ENCODE peak calls at places on chromosome 15, in seven cellular contexts. J is occipital lobe; C is cardiac muscle cell; A is GM10248; I is HS-27A; Z is lung; B is stimulated activated CD4-positive, alpha-beta T cell treated with anti-CD3 and anti-CD28 coated beads, Interleukin-4, amount 100 ng/mL, for 4 hours. Q is an unnamed sample.

GRCh38 chr15:32994810-32995424 is 199.6 kb downstream of the FMN1 start:
- DNase-seq in J (no peak), C (peak; percentile 27), A (peak; percentile 12), I (no peak), Z (no peak), B (no peak), Q (peak; percentile 59)

GRCh38 chr15:43974852-43975251 is 148.1 kb downstream of the WDR76 start:
- DNase-seq in J (no peak), C (no peak), A (peak; percentile 33), I (no peak), Z (no peak), B (no peak), Q (no peak)

GRCh38 chr15:61890106-61890505 is 170.1 kb downstream of the VPS13C start:
- DNase-seq in J (no peak), C (no peak), A (no peak), I (no peak), Z (no peak), B (no peak), Q (peak; percentile 56)

GRCh38 chr15:73771380-73772095 is 18.4 kb upstream of the INSYN1 start:
- DNase-seq in J (no peak), C (no peak), A (no peak), I (no peak), Z (no peak), B (no peak), Q (no peak)

GRCh38 chr15:92806763-92807162 is 93.4 kb upstream of the CHD2 start:
- DNase-seq in J (no peak), C (no peak), A (no peak), I (no peak), Z (no peak), B (no peak), Q (no peak)

GRCh38 chr15:75454471-75455418 is 3.3 kb upstream of the SIN3A start:
- DNase-seq in J (peak; percentile 83), C (peak; percentile 83), A (peak; percentile 72), I (peak; percentile 64), Z (no peak), B (peak; percentile 79), Q (peak; percentile 74)

GRCh38 chr15:76945494-76945893 is 13.9 kb downstream of the RCN2 start:
- DNase-seq in J (no peak), C (no peak), A (no peak), I (no peak), Z (no peak), B (no peak), Q (no peak)

GRCh38 chr15:90037510-90037860 is 36.4 kb downstream of the ZNF710 start:
- DNase-seq in J (no peak), C (no peak), A (no peak), I (peak; percentile 11), Z (no peak), B (no peak), Q (no peak)

GRCh38 chr15:77632760-77633133 is at the start of gene LINGO1:
- DNase-seq in J (peak; percentile 51), C (peak; percentile 71), A (no peak), I (no peak), Z (no peak), B (no peak), Q (peak; percentile 24)

GRCh38 chr15:70921297-70921696 is 28.7 kb downstream of the LRRC49 start:
- DNase-seq in J (no peak), C (peak; percentile 37), A (no peak), I (no peak), Z (no peak), B (no peak), Q (no peak)

GRCh38 chr15:56821721-56822425 is 88.6 kb upstream of the ZNF280D start:
- DNase-seq in J (no peak), C (peak; percentile 70), A (peak; percentile 43), I (no peak), Z (peak; percentile 50), B (peak; percentile 25), Q (peak; percentile 77)

GRCh38 chr15:90691982-90692773 is 25.0 kb upstream of the BLM start:
- DNase-seq in J (no peak), C (no peak), A (peak; percentile 41), I (no peak), Z (no peak), B (no peak), Q (no peak)

GRCh38 chr15:101013769-101014223 is 94.6 kb downstream of the LRRK1 start:
- DNase-seq in J (no peak), C (no peak), A (no peak), I (no peak), Z (peak; percentile 27), B (no peak), Q (no peak)